ENCODE peak calls at places on chromosome 6, in seven cellular contexts. O, Z, J, G, I, M and P are unnamed samples.
A peak's percentile ranks its signal among the peaks of the same experiment; 100 is the strongest.

GRCh38 chr6:106490453-106490852 is 129.9 kb downstream of the CRYBG1 start:
- DNase-seq in O (no peak), Z (no peak), J (no peak), G (no peak), I (no peak), M (no peak), P (no peak)

GRCh38 chr6:47592466-47592865 is 105.9 kb upstream of the ADGRF4 start:
- DNase-seq in O (no peak), Z (no peak), J (peak; percentile 7), G (no peak), I (no peak), M (no peak), P (no peak)

GRCh38 chr6:113258771-113259170 is 598.4 kb upstream of the MARCKS start:
- DNase-seq in O (no peak), Z (no peak), J (no peak), G (no peak), I (no peak), M (no peak), P (no peak)

GRCh38 chr6:37083243-37084138 is 78.0 kb downstream of the FGD2 start:
- DNase-seq in O (no peak), Z (no peak), J (peak; percentile 92), G (no peak), I (no peak), M (peak; percentile 78), P (no peak)

GRCh38 chr6:90611996-90612690 is 25.3 kb upstream of the MAP3K7 start:
- DNase-seq in O (no peak), Z (no peak), J (no peak), G (no peak), I (no peak), M (no peak), P (no peak)

GRCh38 chr6:86913795-86914194 is 23.5 kb upstream of the HTR1E start:
- DNase-seq in O (no peak), Z (no peak), J (no peak), G (no peak), I (no peak), M (no peak), P (no peak)

GRCh38 chr6:99614430-99615161 is 8.0 kb downstream of the PRDM13 start:
- DNase-seq in O (peak; percentile 44), Z (no peak), J (peak; percentile 82), G (no peak), I (no peak), M (no peak), P (no peak)

GRCh38 chr6:25296217-25296905 is 17.2 kb downstream of the CARMIL1 start:
- DNase-seq in O (no peak), Z (no peak), J (no peak), G (no peak), I (no peak), M (no peak), P (no peak)

GRCh38 chr6:90000864-90001731 is 106.8 kb downstream of the GJA10 start:
- DNase-seq in O (no peak), Z (no peak), J (peak; percentile 60), G (peak; percentile 60), I (no peak), M (no peak), P (no peak)

GRCh38 chr6:113909224-113909856 is 52.2 kb downstream of the MARCKS start:
- DNase-seq in O (peak; percentile 40), Z (no peak), J (peak; percentile 65), G (peak; percentile 48), I (peak; percentile 39), M (no peak), P (peak; percentile 6)